ENCODE peak calls at places on chromosomes 11 and 22, in six cellular contexts. Y is foreskin fibroblast; E is occipital lobe; H is activated CD8-positive, alpha-beta memory T cell treated with anti-CD3 and anti-CD28 coated beads, Interleukin-2, amount 50 U/mL, for 48 hours; Z is HS-27A; T is omental fat pad. G is an unnamed sample.

GRCh38 chr11:64306876-64307622 is 1.7 kb downstream of the ESRRA start:
- DNase-seq in Y (peak), E (no peak), H (no peak), Z (no peak), T (no peak), G (peak)

GRCh38 chr22:32206774-32207758 is 2.2 kb upstream of the RFPL2 start:
- DNase-seq in Y (peak), E (no peak), H (peak), Z (no peak), T (no peak), G (peak)

GRCh38 chr22:30212363-30212995 is 34.1 kb downstream of the LIF start:
- DNase-seq in Y (peak), E (no peak), H (no peak), Z (no peak), T (peak), G (peak)

GRCh38 chr11:95503047-95503446 is 272.0 kb upstream of the SESN3 start:
- DNase-seq in Y (peak), E (no peak), H (no peak), Z (no peak), T (no peak), G (no peak)

GRCh38 chr11:85118151-85118550 is 509.0 kb downstream of the DLG2 start:
- DNase-seq in Y (no peak), E (no peak), H (no peak), Z (no peak), T (no peak), G (no peak)

GRCh38 chr11:105132716-105133511 is 6.7 kb downstream of the CARD18 start:
- DNase-seq in Y (peak), E (no peak), H (no peak), Z (peak), T (no peak), G (no peak)

GRCh38 chr11:65645710-65646109 is 7.8 kb downstream of the SIPA1 start:
- DNase-seq in Y (peak), E (no peak), H (no peak), Z (no peak), T (no peak), G (no peak)

GRCh38 chr11:4863893-4864292 is 14.9 kb upstream of the OR51S1 start:
- DNase-seq in Y (no peak), E (no peak), H (no peak), Z (no peak), T (no peak), G (no peak)

GRCh38 chr11:14578551-14578956 is 58.4 kb upstream of the PSMA1 start:
- DNase-seq in Y (peak), E (no peak), H (no peak), Z (no peak), T (no peak), G (no peak)

GRCh38 chr11:76293189-76293631 is 86.9 kb upstream of the WNT11 start:
- DNase-seq in Y (no peak), E (no peak), H (no peak), Z (no peak), T (no peak), G (no peak)

GRCh38 chr22:46815896-46816721 is 53.7 kb downstream of the TBC1D22A start:
- DNase-seq in Y (peak), E (no peak), H (no peak), Z (no peak), T (no peak), G (no peak)

GRCh38 chr11:94652735-94653284 is 85.6 kb downstream of the PIWIL4 start:
- DNase-seq in Y (no peak), E (no peak), H (no peak), Z (no peak), T (no peak), G (no peak)

GRCh38 chr11:61999141-61999975 is 31.9 kb upstream of the FTH1 start:
- DNase-seq in Y (peak), E (no peak), H (no peak), Z (no peak), T (no peak), G (no peak)

GRCh38 chr11:116052603-116053537 is 548.7 kb upstream of the CADM1 start:
- DNase-seq in Y (no peak), E (no peak), H (no peak), Z (no peak), T (no peak), G (no peak)

GRCh38 chr11:14300661-14301304 is 58.2 kb downstream of the RRAS2 start:
- DNase-seq in Y (peak), E (peak), H (no peak), Z (peak), T (no peak), G (peak)

GRCh38 chr11:13358871-13359270 is 81.3 kb downstream of the BMAL1 start:
- DNase-seq in Y (peak), E (no peak), H (no peak), Z (no peak), T (no peak), G (no peak)

GRCh38 chr22:28799834-28800307 is 498 bp downstream of the XBP1 start:
- DNase-seq in Y (peak), E (no peak), H (peak), Z (peak), T (no peak), G (peak)